ENCODE peak calls at places on chromosomes 5 and 9, in four cellular contexts. V is fibroblast of lung, P is fibroblast of villous mesenchyme, S is psoas muscle. I is an unnamed sample.
A peak's percentile ranks its signal among the peaks of the same experiment; 100 is the strongest.

GRCh38 chr9:135948446-135948845 is 12.7 kb downstream of the UBAC1 start:
- DNase-seq in P (no peak), S (no peak), V (no peak), I (no peak)

GRCh38 chr5:154046486-154046885 is 7.7 kb downstream of the MFAP3 start:
- DNase-seq in P (no peak), V (no peak), S (no peak), I (no peak)

GRCh38 chr5:136195971-136196577 is 3.1 kb upstream of the SMIM32 start:
- DNase-seq in S (no peak), V (peak; percentile 20), P (no peak), I (peak; percentile 23)

GRCh38 chr5:9536717-9537116 is 9.2 kb downstream of the SEMA5A start:
- DNase-seq in P (no peak), V (no peak), S (no peak), I (no peak)

GRCh38 chr9:130542457-130543228 is 36.7 kb upstream of the FUBP3 start:
- DNase-seq in S (no peak), V (no peak), P (no peak), I (peak; percentile 54)

GRCh38 chr9:128713941-128714573 is 9.9 kb downstream of the ZDHHC12 start:
- DNase-seq in V (no peak), S (peak; percentile 31), P (no peak), I (no peak)

GRCh38 chr9:124350485-124351263 is 64.6 kb downstream of the PSMB7 start:
- DNase-seq in V (no peak), S (no peak), P (no peak), I (no peak)

GRCh38 chr5:121156565-121156964 is 692.5 kb downstream of the PRR16 start:
- DNase-seq in S (no peak), P (no peak), V (no peak), I (no peak)

GRCh38 chr5:63963080-63963735 is 963 bp upstream of the HTR1A start:
- DNase-seq in V (peak; percentile 58), P (peak; percentile 68), S (no peak), I (peak; percentile 11)

GRCh38 chr5:72355706-72356299 is 35.6 kb downstream of the PTCD2 start:
- DNase-seq in P (no peak), S (peak; percentile 58), V (peak; percentile 22), I (peak; percentile 54)

GRCh38 chr5:7886849-7887460 is 18.0 kb downstream of the MTRR start:
- DNase-seq in P (peak; percentile 65), S (no peak), V (peak; percentile 60), I (no peak)

GRCh38 chr5:56910123-56910951 is 941 bp downstream of the SETD9 start:
- DNase-seq in P (no peak), S (peak; percentile 68), V (peak; percentile 45), I (peak; percentile 51)

GRCh38 chr5:177005619-177006264 is 837 bp downstream of the UIMC1 start:
- DNase-seq in S (peak; percentile 87), V (peak; percentile 70), P (peak; percentile 74), I (peak; percentile 89)

GRCh38 chr5:135196483-135196882 is 162.5 kb upstream of the PITX1 start:
- DNase-seq in V (no peak), S (no peak), P (no peak), I (no peak)

GRCh38 chr9:124849801-124850200 is 3.5 kb upstream of the WDR38 start:
- DNase-seq in V (peak; percentile 80), S (no peak), P (peak; percentile 85), I (no peak)

GRCh38 chr9:37283730-37284235 is 138.7 kb upstream of the GRHPR start:
- DNase-seq in S (no peak), P (no peak), V (peak; percentile 84), I (no peak)
- H3K4me3 ChIP-seq in S (no peak overlapping the region), P (no peak overlapping the region), V (no peak overlapping the region), I (no peak overlapping the region)

DNA sequence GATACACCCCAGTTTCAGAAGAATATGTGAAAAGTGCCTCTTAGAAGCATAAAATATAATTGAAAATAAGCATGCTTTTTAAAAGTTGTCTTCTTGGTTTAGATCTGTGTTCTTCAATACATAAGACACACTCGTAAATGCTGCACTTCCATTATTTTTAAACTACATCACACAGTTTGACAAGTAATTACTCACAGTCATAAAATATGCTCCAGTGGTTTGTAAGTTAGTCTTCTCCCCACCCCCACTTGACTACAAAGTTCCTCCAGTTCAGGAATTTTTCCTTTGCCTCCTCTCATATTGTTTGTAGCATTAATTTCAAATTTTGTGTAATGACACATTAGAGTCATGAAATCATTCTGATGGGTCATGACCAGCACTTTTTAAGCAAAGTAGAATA is 60.3 kb upstream of the PTGER4 start:
- DNase-seq in P (peak; percentile 58), V (peak; percentile 45), S (no peak), I (no peak)
- H3K4me3 ChIP-seq in P (no peak overlapping the region), V (no peak overlapping the region), S (no peak overlapping the region), I (no peak overlapping the region)

DNA sequence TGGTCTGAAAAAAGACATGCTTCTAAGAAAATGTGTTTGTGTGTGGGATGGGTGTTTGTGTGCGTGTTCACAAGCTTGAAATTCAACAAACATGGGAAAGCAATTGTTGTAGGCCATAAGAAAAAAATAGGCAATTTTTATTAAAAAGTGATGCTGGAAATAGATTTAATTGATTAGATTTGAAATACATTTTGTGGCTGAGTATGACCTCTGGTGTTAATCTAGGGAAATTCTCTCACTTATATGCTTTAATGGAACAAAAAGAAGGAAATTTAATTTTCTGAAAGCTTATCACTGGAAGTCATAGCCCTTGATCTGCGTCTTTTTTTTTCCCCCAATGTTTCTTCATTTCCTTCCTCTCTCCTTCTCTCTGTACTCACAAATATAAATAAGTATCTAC is 3.5 kb upstream of the KCNN2 start:
- DNase-seq in S (no peak), P (no peak), V (no peak), I (no peak)
- H3K4me3 ChIP-seq in S (no peak overlapping the region), P (no peak overlapping the region), V (no peak overlapping the region), I (no peak overlapping the region)

GRCh38 chr5:126003309-126003708 is 419.9 kb upstream of the GRAMD2B start:
- DNase-seq in P (peak; percentile 71), S (no peak), V (peak; percentile 96), I (peak; percentile 97)

GRCh38 chr5:126004636-126005035 is 418.6 kb upstream of the GRAMD2B start:
- DNase-seq in S (no peak), P (peak; percentile 27), V (peak; percentile 10), I (peak; percentile 54)

GRCh38 chr5:126007841-126008240 is 415.4 kb upstream of the GRAMD2B start:
- DNase-seq in P (peak; percentile 19), S (no peak), V (peak; percentile 77), I (no peak)

GRCh38 chr5:126000533-126000932 is 422.7 kb upstream of the GRAMD2B start:
- DNase-seq in V (no peak), P (no peak), S (no peak), I (no peak)

DNA sequence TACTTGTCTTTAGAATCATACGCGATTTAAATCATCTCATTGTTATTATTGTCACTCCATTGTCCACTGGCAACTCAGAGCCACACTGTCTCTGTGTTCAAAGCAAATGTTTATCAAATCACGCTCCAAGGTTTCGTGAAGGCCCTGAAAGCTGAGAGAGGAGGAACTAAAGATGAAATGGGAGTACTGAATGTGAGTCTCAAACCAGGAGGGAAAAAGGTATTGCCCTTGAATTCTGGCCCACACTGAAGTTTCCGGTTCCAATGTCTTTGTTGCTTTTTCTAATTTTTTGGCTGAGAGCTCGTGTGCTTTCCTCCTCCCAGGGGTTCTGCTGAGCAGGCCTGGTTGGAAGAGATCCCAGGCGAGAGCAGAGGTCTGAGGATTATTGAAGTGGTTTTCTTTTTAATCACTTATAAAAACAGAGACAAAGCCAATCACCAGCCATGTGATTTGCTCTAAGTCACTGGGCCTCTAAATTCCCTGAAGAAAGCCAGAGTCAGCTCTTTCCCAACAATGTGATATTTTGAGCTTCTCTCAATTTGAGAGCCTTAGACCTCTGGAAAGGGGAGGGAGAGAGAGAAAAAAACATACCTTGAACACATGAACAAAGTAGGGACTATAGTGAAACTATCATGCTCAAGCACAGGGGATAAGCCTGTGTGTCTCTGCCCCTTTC is 420.8 kb upstream of the GRAMD2B start:
- DNase-seq in P (peak; percentile 89), S (peak; percentile 66), V (peak; percentile 97), I (peak; percentile 94)
- H3K4me3 ChIP-seq in P (no peak overlapping the region), S (no peak overlapping the region), V (no peak overlapping the region), I (no peak overlapping the region)

GRCh38 chr5:137888875-137889759 is at the start of gene PKD2L2:
- DNase-seq in P (peak; percentile 90), S (peak; percentile 90), V (peak; percentile 90), I (peak; percentile 93)
- H3K4me3 ChIP-seq in P (peak within 1 kb of the TSS; percentile 83), S (peak within 1 kb of the TSS; percentile 54), V (peak within 1 kb of the TSS; percentile 53), I (peak within 1 kb of the TSS; percentile 47)

GRCh38 chr5:131664929-131665328 is 29.9 kb upstream of the RAPGEF6 start:
- DNase-seq in S (no peak), V (no peak), P (no peak), I (no peak)

GRCh38 chr5:131654309-131654708 is 19.3 kb upstream of the RAPGEF6 start:
- DNase-seq in P (no peak), V (no peak), S (no peak), I (no peak)

GRCh38 chr5:131659290-131659689 is 24.3 kb upstream of the RAPGEF6 start:
- DNase-seq in P (no peak), S (no peak), V (no peak), I (no peak)

GRCh38 chr5:131661931-131662330 is 26.9 kb upstream of the RAPGEF6 start:
- DNase-seq in S (no peak), P (no peak), V (peak; percentile 11), I (no peak)

GRCh38 chr5:131659841-131660240 is 24.8 kb upstream of the RAPGEF6 start:
- DNase-seq in V (no peak), S (no peak), P (no peak), I (no peak)
- H3K4me3 ChIP-seq in V (no peak overlapping the region), S (no peak overlapping the region), P (no peak overlapping the region), I (no peak overlapping the region)

GRCh38 chr9:714675-715074 is 126.8 kb upstream of the DMRT1 start:
- DNase-seq in S (no peak), V (no peak), P (no peak), I (no peak)

GRCh38 chr9:710951-711745 is 130.3 kb upstream of the DMRT1 start:
- DNase-seq in S (no peak), V (no peak), P (no peak), I (no peak)

GRCh38 chr9:713046-713445 is 128.5 kb upstream of the DMRT1 start:
- DNase-seq in P (no peak), V (no peak), S (no peak), I (no peak)

GRCh38 chr9:711761-712523 is 129.6 kb upstream of the DMRT1 start:
- DNase-seq in P (no peak), S (no peak), V (no peak), I (no peak)

GRCh38 chr9:712643-713042 is 128.9 kb upstream of the DMRT1 start:
- DNase-seq in P (no peak), S (no peak), V (no peak), I (no peak)
- H3K4me3 ChIP-seq in P (no peak overlapping the region), S (no peak overlapping the region), V (no peak overlapping the region), I (no peak overlapping the region)

I was measured in MG63.